ENCODE peak calls at places on chromosomes 5 and 9, in seven cellular contexts. O is fibroblast of lung, A is A549, J is SJSA1, W is psoas muscle, C is testis, U is brain microvascular endothelial cell. F is an unnamed sample.

GRCh38 chr5:56522972-56523371 is 289.8 kb upstream of the ANKRD55 start:
- DNase-seq in O (peak; percentile 18), A (no peak), J (no peak), W (peak; percentile 64), C (no peak), U (no peak), F (no peak)

GRCh38 chr5:14417232-14417730 is 164.3 kb upstream of the OTULINL start:
- DNase-seq in O (peak; percentile 76), A (no peak), J (peak; percentile 64), W (no peak), C (peak; percentile 40), U (peak; percentile 75), F (no peak)

GRCh38 chr9:108019821-108020220 is 530.3 kb upstream of the KLF4 start:
- DNase-seq in O (no peak), A (no peak), J (no peak), W (no peak), C (no peak), U (no peak), F (no peak)

GRCh38 chr5:55554879-55555278 is 20.1 kb upstream of the PLPP1 start:
- DNase-seq in O (no peak), A (no peak), J (no peak), W (no peak), C (no peak), U (no peak), F (no peak)

GRCh38 chr5:53453898-53454837 is 26.3 kb upstream of the FST start:
- DNase-seq in O (no peak), A (no peak), J (no peak), W (no peak), C (no peak), U (no peak), F (no peak)

GRCh38 chr5:55507574-55507973 is 27.2 kb downstream of the PLPP1 start:
- DNase-seq in O (no peak), A (no peak), J (no peak), W (no peak), C (no peak), U (no peak), F (no peak)

GRCh38 chr5:139796061-139796806 is 626 bp downstream of the PSD2 start:
- DNase-seq in O (no peak), A (no peak), J (no peak), W (peak; percentile 48), C (no peak), U (no peak), F (no peak)

GRCh38 chr9:115923903-115924668 is 229.5 kb upstream of the PAPPA start:
- DNase-seq in O (peak; percentile 87), A (peak; percentile 67), J (peak; percentile 94), W (no peak), C (no peak), U (peak; percentile 96), F (peak; percentile 97)

GRCh38 chr9:101442248-101443136 is 6.9 kb upstream of the ALDOB start:
- DNase-seq in O (no peak), A (no peak), J (no peak), W (no peak), C (no peak), U (no peak), F (no peak)

GRCh38 chr5:10842823-10843222 is 81.8 kb upstream of the DAP start:
- DNase-seq in O (no peak), A (no peak), J (no peak), W (no peak), C (no peak), U (no peak), F (no peak)

GRCh38 chr5:36692791-36693763 is 86.7 kb downstream of the SLC1A3 start:
- DNase-seq in O (peak; percentile 68), A (peak; percentile 59), J (peak; percentile 68), W (peak; percentile 91), C (peak; percentile 84), U (peak; percentile 66), F (peak; percentile 43)

GRCh38 chr5:57626703-57627102 is 144.1 kb upstream of the ACTBL2 start:
- DNase-seq in O (peak; percentile 6), A (no peak), J (no peak), W (no peak), C (no peak), U (no peak), F (no peak)

GRCh38 chr5:74261906-74262305 is 378.6 kb downstream of the ENC1 start:
- DNase-seq in O (no peak), A (no peak), J (no peak), W (no peak), C (no peak), U (no peak), F (no peak)

GRCh38 chr5:150079655-150080461 is 6.5 kb downstream of the CSF1R start:
- DNase-seq in O (no peak), A (no peak), J (no peak), W (peak; percentile 35), C (peak; percentile 5), U (no peak), F (no peak)

GRCh38 chr9:127866535-127866934 is 10.9 kb downstream of the AK1 start:
- DNase-seq in O (no peak), A (no peak), J (no peak), W (no peak), C (no peak), U (no peak), F (no peak)

GRCh38 chr9:128550770-128551651 is 1.4 kb upstream of the SPTAN1 start:
- DNase-seq in O (peak; percentile 68), A (no peak), J (no peak), W (peak; percentile 49), C (peak; percentile 23), U (no peak), F (no peak)

GRCh38 chr9:75063556-75064305 is 24.2 kb downstream of the NMRK1 start:
- DNase-seq in O (peak; percentile 32), A (no peak), J (no peak), W (no peak), C (no peak), U (no peak), F (no peak)

GRCh38 chr5:1962619-1963355 is 80.1 kb upstream of the IRX4 start:
- DNase-seq in O (no peak), A (no peak), J (no peak), W (no peak), C (no peak), U (no peak), F (no peak)

GRCh38 chr9:133233681-133234432 is 24.8 kb upstream of the OBP2B start:
- DNase-seq in O (no peak), A (no peak), J (no peak), W (no peak), C (peak; percentile 11), U (no peak), F (no peak)

GRCh38 chr9:85715587-85715986 is 26.2 kb downstream of the AGTPBP1 start:
- DNase-seq in O (no peak), A (no peak), J (no peak), W (no peak), C (no peak), U (no peak), F (no peak)

GRCh38 chr9:122931851-122932199 is 513 bp upstream of the ZBTB26 start:
- DNase-seq in O (peak; percentile 38), A (peak; percentile 26), J (no peak), W (no peak), C (no peak), U (peak; percentile 31), F (no peak)

GRCh38 chr5:29134418-29134817 is 2059.1 kb upstream of the CDH6 start:
- DNase-seq in O (no peak), A (no peak), J (no peak), W (no peak), C (no peak), U (no peak), F (no peak)

GRCh38 chr5:57976506-57976905 is 483.4 kb downstream of the PLK2 start:
- DNase-seq in O (peak; percentile 10), A (no peak), J (no peak), W (no peak), C (no peak), U (no peak), F (no peak)

GRCh38 chr5:10518352-10518751 is 45.5 kb upstream of the ANKRD33B start:
- DNase-seq in O (peak; percentile 86), A (no peak), J (no peak), W (no peak), C (no peak), U (peak; percentile 33), F (no peak)

GRCh38 chr5:115815693-115816225 is 700 bp downstream of the CDO1 start:
- DNase-seq in O (no peak), A (no peak), J (peak; percentile 34), W (no peak), C (peak; percentile 23), U (no peak), F (no peak)

GRCh38 chr9:132670816-132671371 is 630 bp downstream of the GTF3C4 start:
- DNase-seq in O (no peak), A (peak; percentile 38), J (peak; percentile 52), W (peak; percentile 54), C (peak; percentile 32), U (peak; percentile 14), F (no peak)

GRCh38 chr5:60379907-60380306 is 320.1 kb downstream of the DEPDC1B start:
- DNase-seq in O (no peak), A (no peak), J (no peak), W (no peak), C (no peak), U (no peak), F (no peak)

GRCh38 chr5:126369995-126370731 is 53.0 kb upstream of the GRAMD2B start:
- DNase-seq in O (no peak), A (no peak), J (no peak), W (no peak), C (no peak), U (no peak), F (no peak)
- H3K27ac ChIP-seq in O (no peak overlapping the region), A (peak overlapping the region; percentile 4), J (no peak overlapping the region), W (no peak overlapping the region), C (no peak overlapping the region), U (no peak overlapping the region), F (no peak overlapping the region)

GRCh38 chr5:106076655-106077054 is 1594.1 kb downstream of the EFNA5 start:
- DNase-seq in O (no peak), A (no peak), J (no peak), W (no peak), C (no peak), U (no peak), F (no peak)
- H3K27ac ChIP-seq in O (no peak overlapping the region), A (no peak overlapping the region), J (no peak overlapping the region), W (no peak overlapping the region), C (no peak overlapping the region), U (no peak overlapping the region), F (no peak overlapping the region)

DNA sequence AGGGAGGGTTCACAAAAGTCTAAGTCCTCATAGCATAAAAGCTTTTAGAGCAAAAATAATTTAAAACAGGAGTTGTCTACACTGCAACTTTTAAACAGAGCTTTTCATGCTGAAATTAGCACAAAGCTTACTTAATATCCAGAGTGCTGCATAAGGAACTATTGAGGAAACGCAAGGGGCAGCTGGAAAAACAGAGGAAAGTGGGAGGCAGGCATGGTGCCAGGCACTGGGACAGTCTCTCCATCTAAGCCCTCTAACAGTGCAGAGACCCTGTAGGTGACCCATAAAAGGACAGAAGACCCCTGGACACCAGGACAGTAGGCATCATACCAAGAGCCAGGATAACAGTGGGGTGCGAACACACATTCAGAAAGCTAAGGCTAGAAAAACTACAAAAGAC is 49.3 kb downstream of the ADAMTS12 start:
- DNase-seq in O (no peak), A (no peak), J (no peak), W (no peak), C (no peak), U (no peak), F (no peak)
- H3K27ac ChIP-seq in O (no peak overlapping the region), A (peak overlapping the region; percentile 27), J (no peak overlapping the region), W (no peak overlapping the region), C (no peak overlapping the region), U (peak overlapping the region; percentile 74), F (no peak overlapping the region)

DNA sequence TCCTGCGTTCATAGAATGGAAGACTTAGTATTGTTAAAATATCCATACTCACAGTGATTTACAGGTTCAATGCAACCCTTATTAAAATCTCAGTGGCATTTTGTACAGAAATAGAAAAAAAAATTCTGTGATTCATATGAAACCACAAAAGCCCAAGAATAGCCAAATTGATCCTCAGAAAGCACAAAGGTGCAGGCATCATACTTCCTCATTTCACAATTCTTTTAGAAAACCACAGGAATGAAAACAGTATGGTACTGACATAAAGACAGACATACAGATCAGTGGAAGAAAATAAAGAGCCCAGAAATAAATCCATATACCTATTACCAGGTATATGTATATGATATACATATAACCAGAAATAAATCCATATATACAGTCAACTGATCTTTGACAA is 86.8 kb upstream of the MEGF10 start:
- DNase-seq in O (peak; percentile 83), A (no peak), J (no peak), W (no peak), C (no peak), U (peak; percentile 54), F (no peak)
- H3K27ac ChIP-seq in O (no peak overlapping the region), A (no peak overlapping the region), J (no peak overlapping the region), W (no peak overlapping the region), C (no peak overlapping the region), U (no peak overlapping the region), F (no peak overlapping the region)

F was measured in AG04450.